ENCODE peak calls at places on chromosomes 4 and X, in ten cellular contexts. One of them, this sample, is unnamed.

GRCh38 chr4:5888706-5889696 is 3.9 kb downstream of the CRMP1 start:
- DNase-seq in cardiac muscle cell: no peak
- DNase-seq in endothelial cell: no peak
- DNase-seq in kidney epithelial cell: no peak
- DNase-seq in IMR-90: no peak
- DNase-seq in Peyer's patch: no peak
- DNase-seq in WERI-Rb-1: no peak
- DNase-seq in choroid plexus epithelial cell: no peak
- DNase-seq in suprapubic skin: no peak
- DNase-seq in CD8-positive, alpha-beta T cell: no peak
- DNase-seq in this sample: no peak

GRCh38 chr4:128855656-128856055 is 46.2 kb downstream of the JADE1 start:
- DNase-seq in cardiac muscle cell: no peak
- DNase-seq in endothelial cell: no peak
- DNase-seq in kidney epithelial cell: no peak
- DNase-seq in IMR-90: no peak
- DNase-seq in Peyer's patch: no peak
- DNase-seq in WERI-Rb-1: no peak
- DNase-seq in choroid plexus epithelial cell: no peak
- DNase-seq in suprapubic skin: no peak
- DNase-seq in CD8-positive, alpha-beta T cell: no peak
- DNase-seq in this sample: no peak

GRCh38 chr4:99965674-99966350 is 15.7 kb upstream of the H2AZ1 start:
- DNase-seq in cardiac muscle cell: no peak
- DNase-seq in endothelial cell: no peak
- DNase-seq in kidney epithelial cell: no peak
- DNase-seq in IMR-90: peak
- DNase-seq in Peyer's patch: no peak
- DNase-seq in WERI-Rb-1: no peak
- DNase-seq in choroid plexus epithelial cell: peak
- DNase-seq in suprapubic skin: no peak
- DNase-seq in CD8-positive, alpha-beta T cell: no peak
- DNase-seq in this sample: no peak

GRCh38 chr4:37970702-37971101 is 10.5 kb downstream of the PTTG2 start:
- DNase-seq in cardiac muscle cell: peak
- DNase-seq in endothelial cell: no peak
- DNase-seq in kidney epithelial cell: no peak
- DNase-seq in IMR-90: peak
- DNase-seq in Peyer's patch: peak
- DNase-seq in WERI-Rb-1: peak
- DNase-seq in choroid plexus epithelial cell: peak
- DNase-seq in suprapubic skin: no peak
- DNase-seq in CD8-positive, alpha-beta T cell: peak
- DNase-seq in this sample: peak

GRCh38 chr4:80138556-80139538 is 58.5 kb upstream of the PRDM8 start:
- DNase-seq in cardiac muscle cell: peak
- DNase-seq in endothelial cell: no peak
- DNase-seq in kidney epithelial cell: no peak
- DNase-seq in IMR-90: peak
- DNase-seq in Peyer's patch: peak
- DNase-seq in WERI-Rb-1: no peak
- DNase-seq in choroid plexus epithelial cell: peak
- DNase-seq in suprapubic skin: no peak
- DNase-seq in CD8-positive, alpha-beta T cell: peak
- DNase-seq in this sample: no peak

GRCh38 chr4:17765514-17766286 is 15.7 kb downstream of the FAM184B start:
- DNase-seq in cardiac muscle cell: no peak
- DNase-seq in endothelial cell: no peak
- DNase-seq in kidney epithelial cell: no peak
- DNase-seq in IMR-90: no peak
- DNase-seq in Peyer's patch: no peak
- DNase-seq in WERI-Rb-1: no peak
- DNase-seq in choroid plexus epithelial cell: no peak
- DNase-seq in suprapubic skin: no peak
- DNase-seq in CD8-positive, alpha-beta T cell: no peak
- DNase-seq in this sample: no peak

GRCh38 chr4:156638925-156639605 is 332.5 kb downstream of the PDGFC start:
- DNase-seq in cardiac muscle cell: peak
- DNase-seq in endothelial cell: no peak
- DNase-seq in kidney epithelial cell: no peak
- DNase-seq in IMR-90: peak
- DNase-seq in Peyer's patch: no peak
- DNase-seq in WERI-Rb-1: no peak
- DNase-seq in choroid plexus epithelial cell: peak
- DNase-seq in suprapubic skin: no peak
- DNase-seq in CD8-positive, alpha-beta T cell: no peak
- DNase-seq in this sample: no peak

GRCh38 chr4:15295421-15296162 is 132.2 kb upstream of the C1QTNF7 start:
- DNase-seq in cardiac muscle cell: no peak
- DNase-seq in endothelial cell: no peak
- DNase-seq in kidney epithelial cell: no peak
- DNase-seq in IMR-90: no peak
- DNase-seq in Peyer's patch: no peak
- DNase-seq in WERI-Rb-1: no peak
- DNase-seq in choroid plexus epithelial cell: peak
- DNase-seq in suprapubic skin: no peak
- DNase-seq in CD8-positive, alpha-beta T cell: no peak
- DNase-seq in this sample: no peak

GRCh38 chr4:110622841-110623709 is at the start of gene PITX2:
- DNase-seq in cardiac muscle cell: peak
- DNase-seq in endothelial cell: peak
- DNase-seq in kidney epithelial cell: peak
- DNase-seq in IMR-90: peak
- DNase-seq in Peyer's patch: no peak
- DNase-seq in WERI-Rb-1: peak
- DNase-seq in choroid plexus epithelial cell: peak
- DNase-seq in suprapubic skin: peak
- DNase-seq in CD8-positive, alpha-beta T cell: no peak
- DNase-seq in this sample: no peak

GRCh38 chr4:109184421-109184956 is 118.0 kb downstream of the COL25A1 start:
- DNase-seq in cardiac muscle cell: peak
- DNase-seq in endothelial cell: no peak
- DNase-seq in kidney epithelial cell: no peak
- DNase-seq in IMR-90: no peak
- DNase-seq in Peyer's patch: no peak
- DNase-seq in WERI-Rb-1: no peak
- DNase-seq in choroid plexus epithelial cell: peak
- DNase-seq in suprapubic skin: no peak
- DNase-seq in CD8-positive, alpha-beta T cell: no peak
- DNase-seq in this sample: no peak

GRCh38 chr4:153267013-153267412 is 62.8 kb downstream of the TRIM2 start:
- DNase-seq in cardiac muscle cell: peak
- DNase-seq in endothelial cell: no peak
- DNase-seq in kidney epithelial cell: no peak
- DNase-seq in IMR-90: peak
- DNase-seq in Peyer's patch: no peak
- DNase-seq in WERI-Rb-1: no peak
- DNase-seq in choroid plexus epithelial cell: peak
- DNase-seq in suprapubic skin: no peak
- DNase-seq in CD8-positive, alpha-beta T cell: no peak
- DNase-seq in this sample: no peak

GRCh38 chr4:52840531-52841350 is 21.4 kb upstream of the RASL11B start:
- DNase-seq in cardiac muscle cell: no peak
- DNase-seq in endothelial cell: no peak
- DNase-seq in kidney epithelial cell: no peak
- DNase-seq in IMR-90: no peak
- DNase-seq in Peyer's patch: no peak
- DNase-seq in WERI-Rb-1: no peak
- DNase-seq in choroid plexus epithelial cell: no peak
- DNase-seq in suprapubic skin: no peak
- DNase-seq in CD8-positive, alpha-beta T cell: no peak
- DNase-seq in this sample: no peak

GRCh38 chrX:151183912-151184565 is 7.7 kb downstream of the GPR50 start:
- DNase-seq in cardiac muscle cell: no peak
- DNase-seq in endothelial cell: no peak
- DNase-seq in kidney epithelial cell: no peak
- DNase-seq in IMR-90: no peak
- DNase-seq in Peyer's patch: no peak
- DNase-seq in WERI-Rb-1: no peak
- DNase-seq in choroid plexus epithelial cell: no peak
- DNase-seq in suprapubic skin: no peak
- DNase-seq in CD8-positive, alpha-beta T cell: no peak
- DNase-seq in this sample: no peak

GRCh38 chr4:71293705-71294104 is 45.1 kb upstream of the SLC4A4 start:
- DNase-seq in cardiac muscle cell: peak
- DNase-seq in endothelial cell: no peak
- DNase-seq in kidney epithelial cell: no peak
- DNase-seq in IMR-90: peak
- DNase-seq in Peyer's patch: no peak
- DNase-seq in WERI-Rb-1: no peak
- DNase-seq in choroid plexus epithelial cell: peak
- DNase-seq in suprapubic skin: no peak
- DNase-seq in CD8-positive, alpha-beta T cell: no peak
- DNase-seq in this sample: no peak

GRCh38 chr4:24574256-24574655 is 10.1 kb downstream of the DHX15 start:
- DNase-seq in cardiac muscle cell: no peak
- DNase-seq in endothelial cell: no peak
- DNase-seq in kidney epithelial cell: no peak
- DNase-seq in IMR-90: no peak
- DNase-seq in Peyer's patch: no peak
- DNase-seq in WERI-Rb-1: no peak
- DNase-seq in choroid plexus epithelial cell: no peak
- DNase-seq in suprapubic skin: no peak
- DNase-seq in CD8-positive, alpha-beta T cell: no peak
- DNase-seq in this sample: no peak

GRCh38 chr4:24570574-24571236 is 13.6 kb downstream of the DHX15 start:
- DNase-seq in cardiac muscle cell: no peak
- DNase-seq in endothelial cell: no peak
- DNase-seq in kidney epithelial cell: no peak
- DNase-seq in IMR-90: no peak
- DNase-seq in Peyer's patch: no peak
- DNase-seq in WERI-Rb-1: no peak
- DNase-seq in choroid plexus epithelial cell: no peak
- DNase-seq in suprapubic skin: no peak
- DNase-seq in CD8-positive, alpha-beta T cell: no peak
- DNase-seq in this sample: no peak

GRCh38 chr4:24570172-24570571 is 14.2 kb downstream of the DHX15 start:
- DNase-seq in cardiac muscle cell: no peak
- DNase-seq in endothelial cell: no peak
- DNase-seq in kidney epithelial cell: no peak
- DNase-seq in IMR-90: no peak
- DNase-seq in Peyer's patch: no peak
- DNase-seq in WERI-Rb-1: no peak
- DNase-seq in choroid plexus epithelial cell: no peak
- DNase-seq in suprapubic skin: no peak
- DNase-seq in CD8-positive, alpha-beta T cell: no peak
- DNase-seq in this sample: no peak

GRCh38 chr4:24576276-24576675 is 8.1 kb downstream of the DHX15 start:
- DNase-seq in cardiac muscle cell: no peak
- DNase-seq in endothelial cell: no peak
- DNase-seq in kidney epithelial cell: no peak
- DNase-seq in IMR-90: no peak
- DNase-seq in Peyer's patch: no peak
- DNase-seq in WERI-Rb-1: no peak
- DNase-seq in choroid plexus epithelial cell: no peak
- DNase-seq in suprapubic skin: no peak
- DNase-seq in CD8-positive, alpha-beta T cell: no peak
- DNase-seq in this sample: no peak

DNA sequence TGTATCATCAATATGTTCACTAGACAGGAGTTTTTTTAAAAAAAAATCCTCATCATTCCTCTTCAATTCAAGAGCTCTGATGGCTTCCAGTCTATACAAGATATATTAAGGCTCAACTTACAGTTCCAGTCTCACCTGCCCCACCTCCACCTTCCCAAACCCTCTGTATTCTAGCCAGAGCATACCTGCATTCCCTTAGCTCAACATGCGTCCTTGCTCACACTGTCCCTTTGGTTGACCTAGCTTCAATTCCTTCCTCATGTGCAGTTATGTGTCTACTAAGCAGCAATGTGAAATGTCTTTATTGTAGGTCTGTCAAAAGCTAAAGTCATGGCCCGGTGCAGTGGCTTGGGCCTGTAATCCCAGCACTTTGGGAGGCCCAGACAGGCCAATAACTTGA is 10.8 kb downstream of the DHX15 start:
- DNase-seq in cardiac muscle cell: no peak
- DNase-seq in endothelial cell: no peak
- DNase-seq in kidney epithelial cell: no peak
- DNase-seq in IMR-90: no peak
- DNase-seq in Peyer's patch: no peak
- DNase-seq in WERI-Rb-1: no peak
- DNase-seq in choroid plexus epithelial cell: no peak
- DNase-seq in suprapubic skin: no peak
- DNase-seq in CD8-positive, alpha-beta T cell: no peak
- DNase-seq in this sample: no peak
- TF ChIP-seq CTCF in cardiac muscle cell: no peak
- TF ChIP-seq CTCF in endothelial cell: no peak
- TF ChIP-seq CTCF in kidney epithelial cell: no peak
- TF ChIP-seq CTCF in IMR-90: no peak
- TF ChIP-seq CTCF in Peyer's patch: no peak
- TF ChIP-seq CTCF in WERI-Rb-1: no peak
- TF ChIP-seq CTCF in choroid plexus epithelial cell: no peak
- TF ChIP-seq CTCF in suprapubic skin: no peak
- TF ChIP-seq CTCF in CD8-positive, alpha-beta T cell: no peak
- TF ChIP-seq CTCF in this sample: no peak

GRCh38 chr4:189940178-189941004 is at the start of gene FRG1:
- DNase-seq in cardiac muscle cell: peak
- DNase-seq in endothelial cell: peak
- DNase-seq in kidney epithelial cell: peak
- DNase-seq in IMR-90: peak
- DNase-seq in Peyer's patch: peak
- DNase-seq in WERI-Rb-1: peak
- DNase-seq in choroid plexus epithelial cell: peak
- DNase-seq in suprapubic skin: peak
- DNase-seq in CD8-positive, alpha-beta T cell: peak
- DNase-seq in this sample: peak
- TF ChIP-seq CTCF in cardiac muscle cell: peak
- TF ChIP-seq CTCF in endothelial cell: peak
- TF ChIP-seq CTCF in kidney epithelial cell: peak
- TF ChIP-seq CTCF in IMR-90: peak
- TF ChIP-seq CTCF in Peyer's patch: peak
- TF ChIP-seq CTCF in WERI-Rb-1: peak
- TF ChIP-seq CTCF in choroid plexus epithelial cell: peak
- TF ChIP-seq CTCF in suprapubic skin: peak
- TF ChIP-seq CTCF in CD8-positive, alpha-beta T cell: peak
- TF ChIP-seq CTCF in this sample: peak

DNA sequence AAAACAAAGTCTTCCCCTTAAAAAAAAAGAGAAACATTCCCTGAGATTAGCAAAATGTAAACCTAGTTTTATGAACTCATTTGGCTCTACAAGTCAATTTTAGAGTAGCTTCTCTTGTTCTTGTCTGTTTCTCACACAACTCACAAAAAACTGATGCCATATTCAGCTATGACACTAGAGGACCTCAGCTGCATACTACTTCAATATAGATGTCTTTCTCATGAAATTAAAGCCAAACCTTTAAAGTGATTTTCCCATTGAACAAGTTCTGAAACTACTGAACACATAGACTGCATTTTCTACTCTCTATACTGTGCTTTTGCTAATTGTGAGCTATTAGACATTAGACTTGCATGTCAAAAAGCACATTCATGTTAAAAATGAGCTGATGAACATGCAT is 49.8 kb downstream of the TBCK start:
- DNase-seq in cardiac muscle cell: peak
- DNase-seq in endothelial cell: no peak
- DNase-seq in kidney epithelial cell: no peak
- DNase-seq in IMR-90: peak
- DNase-seq in Peyer's patch: no peak
- DNase-seq in WERI-Rb-1: no peak
- DNase-seq in choroid plexus epithelial cell: peak
- DNase-seq in suprapubic skin: no peak
- DNase-seq in CD8-positive, alpha-beta T cell: no peak
- DNase-seq in this sample: no peak
- TF ChIP-seq CTCF in cardiac muscle cell: peak
- TF ChIP-seq CTCF in endothelial cell: no peak
- TF ChIP-seq CTCF in kidney epithelial cell: peak
- TF ChIP-seq CTCF in IMR-90: peak
- TF ChIP-seq CTCF in Peyer's patch: peak
- TF ChIP-seq CTCF in WERI-Rb-1: peak
- TF ChIP-seq CTCF in choroid plexus epithelial cell: peak
- TF ChIP-seq CTCF in suprapubic skin: peak
- TF ChIP-seq CTCF in CD8-positive, alpha-beta T cell: no peak
- TF ChIP-seq CTCF in this sample: no peak

GRCh38 chrX:26783512-26784225 is 567.7 kb downstream of the MAGEB5 start:
- DNase-seq in cardiac muscle cell: peak
- DNase-seq in endothelial cell: no peak
- DNase-seq in kidney epithelial cell: no peak
- DNase-seq in IMR-90: peak
- DNase-seq in Peyer's patch: no peak
- DNase-seq in WERI-Rb-1: peak
- DNase-seq in choroid plexus epithelial cell: peak
- DNase-seq in suprapubic skin: no peak
- DNase-seq in CD8-positive, alpha-beta T cell: no peak
- DNase-seq in this sample: no peak
- TF ChIP-seq CTCF in cardiac muscle cell: peak
- TF ChIP-seq CTCF in endothelial cell: peak
- TF ChIP-seq CTCF in kidney epithelial cell: peak
- TF ChIP-seq CTCF in IMR-90: peak
- TF ChIP-seq CTCF in Peyer's patch: no peak
- TF ChIP-seq CTCF in WERI-Rb-1: peak
- TF ChIP-seq CTCF in choroid plexus epithelial cell: peak
- TF ChIP-seq CTCF in suprapubic skin: no peak
- TF ChIP-seq CTCF in CD8-positive, alpha-beta T cell: no peak
- TF ChIP-seq CTCF in this sample: no peak